ENCODE peak calls at places on chromosomes 13 and 19, in four cellular contexts. T, R, G and N are unnamed samples.

GRCh38 chr13:41500501-41500900 is 43.2 kb downstream of the RGCC start:
- DNase-seq in T (no peak), G (peak; percentile 55), R (no peak), N (no peak)

GRCh38 chr13:43664700-43665191 is 122.0 kb downstream of the ENOX1 start:
- DNase-seq in G (peak; percentile 75), T (peak; percentile 9), R (no peak), N (peak; percentile 24)

GRCh38 chr19:55537741-55538111 is 793 bp upstream of the SBK2 start:
- DNase-seq in R (no peak), T (no peak), G (peak; percentile 45), N (no peak)

GRCh38 chr13:53301449-53301848 is 272.8 kb downstream of the OLFM4 start:
- DNase-seq in T (no peak), R (no peak), G (no peak), N (no peak)

GRCh38 chr13:32142956-32143375 is 111.4 kb downstream of the FRY start:
- DNase-seq in T (no peak), R (no peak), G (peak; percentile 23), N (no peak)

GRCh38 chr13:40666905-40667621 is 622 bp upstream of the FOXO1 start:
- DNase-seq in T (peak; percentile 56), G (peak; percentile 77), R (peak; percentile 51), N (no peak)

GRCh38 chr19:44512326-44513298 is 12.3 kb upstream of the ZNF180 start:
- DNase-seq in R (peak; percentile 74), G (peak; percentile 76), T (no peak), N (peak; percentile 55)

GRCh38 chr13:98466634-98467236 is 110.2 kb downstream of the STK24 start:
- DNase-seq in G (peak; percentile 72), R (peak; percentile 69), T (peak; percentile 47), N (peak; percentile 71)

GRCh38 chr13:107200491-107200890 is 632.6 kb upstream of the ARGLU1 start:
- DNase-seq in T (no peak), R (no peak), G (no peak), N (no peak)

GRCh38 chr13:28495586-28496564 is 947 bp upstream of the FLT1 start:
- DNase-seq in R (no peak), G (peak; percentile 17), T (no peak), N (no peak)

GRCh38 chr13:28492527-28493367 is 2.2 kb downstream of the FLT1 start:
- DNase-seq in R (no peak), G (no peak), T (no peak), N (no peak)

GRCh38 chr13:28494537-28494860 is 429 bp downstream of the FLT1 start:
- DNase-seq in G (peak; percentile 59), T (no peak), R (no peak), N (peak; percentile 27)

GRCh38 chr13:28493740-28494536 is 990 bp downstream of the FLT1 start:
- DNase-seq in R (no peak), T (peak; percentile 25), G (peak; percentile 51), N (no peak)

DNA sequence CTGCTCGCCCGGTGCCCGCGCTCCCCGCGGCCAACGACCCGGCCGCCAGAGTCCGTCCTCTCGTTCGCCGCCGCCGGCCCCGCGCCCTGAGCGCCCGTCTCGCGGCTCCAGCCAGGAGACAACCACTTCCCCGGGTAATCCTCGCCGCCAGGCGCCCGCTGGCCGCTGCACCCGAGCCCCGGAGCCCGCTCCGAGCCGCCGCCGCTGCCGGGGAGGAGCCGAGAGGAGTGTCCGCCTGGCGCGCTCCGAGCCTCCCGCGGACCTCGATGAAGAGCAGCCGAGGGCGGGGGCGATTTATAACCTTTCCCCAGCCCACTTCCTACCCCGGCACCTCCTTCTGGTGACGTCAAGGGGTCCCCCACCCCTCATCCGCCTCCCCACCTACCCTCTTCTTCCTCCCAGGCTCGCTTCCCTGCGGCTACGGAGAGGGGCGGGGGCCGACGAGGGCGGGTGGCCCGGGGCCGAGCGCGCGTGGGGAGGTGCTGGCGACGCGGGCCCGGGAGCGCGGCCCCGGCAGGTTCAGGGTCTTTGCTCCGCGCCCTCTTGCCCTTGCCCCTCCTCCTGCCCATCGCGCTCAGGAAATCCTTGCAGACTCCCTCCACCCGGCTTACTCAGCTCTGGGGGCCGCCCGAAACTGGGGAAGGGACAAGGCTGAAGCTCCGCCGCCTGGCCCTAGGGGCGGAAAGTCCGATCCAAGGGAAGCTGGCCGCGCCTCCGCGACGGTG is at the start of gene FLT1:
- DNase-seq in T (peak; percentile 79), R (peak; percentile 47), G (peak; percentile 70), N (peak; percentile 42)
- H3K27ac ChIP-seq in T (peak within 1 kb of the TSS; percentile 90), R (peak within 1 kb of the TSS; percentile 78), G (no peak within 1 kb of the TSS), N (no peak within 1 kb of the TSS)

DNA sequence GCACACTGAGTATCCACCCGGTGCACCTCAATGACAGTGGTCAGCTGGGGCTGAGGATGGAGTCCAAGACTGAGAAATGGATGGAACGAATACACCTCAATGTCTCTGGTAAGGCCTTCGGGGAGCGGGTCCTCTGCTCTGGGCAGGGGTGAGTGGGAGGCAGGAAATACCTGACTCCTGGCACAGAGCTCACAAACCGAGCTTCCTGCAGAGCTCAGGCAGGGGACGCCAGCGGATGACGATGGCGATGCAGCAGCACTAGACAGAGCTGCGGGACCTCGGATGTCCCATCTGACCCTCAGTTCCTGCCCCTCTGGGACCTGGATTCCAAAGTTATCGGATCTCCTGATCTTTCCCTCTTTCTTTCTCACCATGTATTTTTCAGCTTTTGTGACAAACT is 3.8 kb downstream of the CD22 start:
- DNase-seq in T (no peak), G (no peak), R (no peak), N (no peak)
- H3K4me1 ChIP-seq in T (no peaks in the 10 kb centered on the region), G (no peaks in the 10 kb centered on the region), R (no peaks in the 10 kb centered on the region), N (no peaks in the 10 kb centered on the region)

DNA sequence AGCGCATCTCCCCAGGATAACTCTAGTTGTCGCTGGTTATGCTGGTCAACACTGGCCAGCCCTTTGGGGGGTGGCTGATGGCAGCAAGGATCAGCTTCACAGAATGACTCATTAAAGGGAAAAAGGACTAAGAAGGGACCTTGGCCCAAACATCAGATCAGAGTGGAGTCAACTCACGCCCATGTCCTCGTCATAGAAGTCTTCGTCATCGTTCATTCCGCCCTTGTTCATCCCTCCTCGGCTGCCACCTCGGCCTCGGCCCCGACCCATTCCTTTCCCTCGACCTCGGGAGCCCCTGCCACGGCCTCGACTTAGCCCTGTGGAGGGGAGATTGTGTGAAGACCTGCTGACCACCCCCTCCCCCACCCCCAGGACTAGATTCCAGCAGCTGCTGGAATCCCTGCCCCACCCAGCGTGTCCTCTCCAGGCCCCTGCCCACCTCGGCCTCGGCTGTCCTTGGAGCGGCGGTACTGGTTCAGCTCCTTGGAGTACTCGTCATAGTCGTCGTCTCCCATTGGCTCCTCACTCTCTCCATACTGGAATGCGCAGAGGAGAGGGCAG is 28.6 kb downstream of the ZC3H4 start:
- DNase-seq in T (no peak), G (no peak), R (no peak), N (no peak)
- H3K36me3 ChIP-seq in T (peaks cover 100% of the 10 kb centered on the region), G (peaks cover 23% of the 10 kb centered on the region), R (no peaks in the 10 kb centered on the region), N (peaks cover 81% of the 10 kb centered on the region)

DNA sequence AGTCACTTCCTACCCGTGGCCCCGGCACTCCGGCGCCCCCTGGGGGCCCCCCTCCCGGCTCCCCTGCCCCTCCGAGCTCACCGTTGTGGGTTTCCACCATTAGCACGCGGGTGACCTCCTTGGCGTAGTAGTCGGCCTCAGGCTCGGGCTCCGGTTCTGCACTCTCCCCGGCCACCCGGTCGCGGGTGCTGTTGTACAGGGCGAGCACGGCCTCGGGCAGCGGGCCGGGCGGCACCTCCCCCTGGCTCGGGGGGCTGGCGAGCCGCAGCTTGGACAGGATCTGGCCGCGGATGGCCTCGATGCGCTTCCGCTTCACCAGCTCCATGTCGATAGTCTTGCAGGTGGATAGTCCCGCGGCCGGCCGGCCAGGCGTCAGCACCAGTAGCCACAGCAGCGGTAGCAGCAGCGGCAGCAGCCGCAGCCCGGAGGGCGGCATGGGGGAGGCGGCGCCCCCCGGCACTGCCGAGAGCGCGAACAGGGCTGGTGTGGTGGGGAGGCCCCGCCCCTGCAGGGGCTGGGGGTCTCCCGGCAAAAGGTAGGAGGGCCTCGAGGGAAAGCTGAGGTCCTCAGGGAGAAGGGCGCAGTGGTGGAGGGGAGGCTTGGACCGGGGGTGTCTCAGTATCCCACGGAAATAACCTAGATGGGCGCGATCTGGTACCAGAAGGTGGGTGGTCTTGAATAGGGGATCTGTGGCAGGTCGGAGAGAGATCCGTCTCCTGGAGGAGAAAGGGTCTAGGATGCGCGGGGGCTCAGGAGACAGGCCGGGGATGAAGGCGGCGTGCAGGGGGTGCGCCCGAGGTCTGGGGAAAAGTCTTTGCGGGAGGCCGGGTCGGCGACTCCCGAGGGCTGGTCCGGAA is 885 bp downstream of the TGFB1 start:
- DNase-seq in T (peak; percentile 74), G (peak; percentile 70), R (peak; percentile 56), N (peak; percentile 62)
- H3K27ac ChIP-seq in T (peak overlapping the region; percentile 84), G (peak overlapping the region; percentile 66), R (peak overlapping the region; percentile 91), N (peak overlapping the region; percentile 80)

DNA sequence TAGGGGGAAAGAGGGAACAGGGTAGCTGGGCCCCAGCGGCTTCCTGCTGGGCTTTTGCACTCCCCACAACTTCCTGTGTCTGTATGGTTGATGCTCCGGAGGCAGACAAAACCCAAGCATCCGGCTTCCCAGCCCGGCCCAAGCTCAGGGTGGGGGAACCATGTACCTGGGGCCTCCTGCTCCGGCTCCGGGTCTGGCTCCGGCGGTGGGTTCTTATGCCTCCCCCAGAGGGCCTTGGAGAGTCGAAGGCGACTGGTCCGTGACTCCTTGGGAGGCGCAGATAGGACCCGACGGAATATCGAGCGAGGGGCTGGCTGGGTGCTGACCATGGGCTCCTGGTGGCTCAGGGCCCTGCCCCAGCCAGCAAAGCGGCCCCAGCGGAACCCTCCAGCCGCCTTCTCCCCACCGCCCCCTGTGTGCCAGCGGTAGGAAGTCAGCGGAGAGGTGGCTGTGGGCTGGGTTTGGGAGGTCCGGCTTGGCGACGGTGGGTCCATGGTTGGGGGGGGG is 426 bp downstream of the RASAL3 start:
- DNase-seq in G (no peak), R (no peak), T (no peak), N (no peak)
- H3K4me1 ChIP-seq in G (no peaks in the 10 kb centered on the region), R (no peaks in the 10 kb centered on the region), T (no peaks in the 10 kb centered on the region), N (peaks cover 9% of the 10 kb centered on the region)

DNA sequence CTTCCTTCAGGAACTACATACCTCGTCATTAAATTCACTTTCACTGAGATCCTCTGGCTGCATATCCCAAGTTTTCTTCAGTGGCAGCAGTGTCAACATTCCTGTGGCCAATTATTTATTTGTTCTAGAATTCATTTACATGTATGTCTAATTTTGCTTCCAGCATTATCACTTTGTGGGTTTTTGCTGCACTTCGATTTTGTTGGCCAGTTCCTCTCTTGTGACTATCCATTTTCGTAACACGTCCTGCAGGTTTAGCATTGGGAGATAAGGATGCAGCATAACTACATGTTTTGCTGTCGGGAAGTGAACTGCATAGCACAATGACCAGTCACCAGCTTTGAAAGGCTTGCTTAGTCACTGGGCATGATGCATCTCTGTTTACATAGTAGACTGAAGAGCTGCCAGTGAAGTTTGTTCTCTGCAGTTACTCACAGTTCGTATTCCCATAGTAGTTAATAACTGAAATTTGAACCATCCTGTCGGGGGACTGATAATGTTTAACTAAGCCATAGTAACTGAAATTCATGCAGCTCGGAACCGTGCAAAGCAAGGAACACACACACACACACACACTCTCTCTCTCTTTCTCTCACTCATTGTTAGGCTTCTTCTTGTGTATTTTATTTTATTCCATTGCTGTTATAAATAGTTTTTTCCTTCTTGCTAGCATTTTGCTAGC is 28.3 kb downstream of the ZNF507 start:
- DNase-seq in R (no peak), T (no peak), G (peak; percentile 99), N (peak; percentile 29)
- H3K36me3 ChIP-seq in R (no peaks in the 10 kb centered on the region), T (peaks cover 54% of the 10 kb centered on the region), G (peaks cover 12% of the 10 kb centered on the region), N (peaks cover 37% of the 10 kb centered on the region)

DNA sequence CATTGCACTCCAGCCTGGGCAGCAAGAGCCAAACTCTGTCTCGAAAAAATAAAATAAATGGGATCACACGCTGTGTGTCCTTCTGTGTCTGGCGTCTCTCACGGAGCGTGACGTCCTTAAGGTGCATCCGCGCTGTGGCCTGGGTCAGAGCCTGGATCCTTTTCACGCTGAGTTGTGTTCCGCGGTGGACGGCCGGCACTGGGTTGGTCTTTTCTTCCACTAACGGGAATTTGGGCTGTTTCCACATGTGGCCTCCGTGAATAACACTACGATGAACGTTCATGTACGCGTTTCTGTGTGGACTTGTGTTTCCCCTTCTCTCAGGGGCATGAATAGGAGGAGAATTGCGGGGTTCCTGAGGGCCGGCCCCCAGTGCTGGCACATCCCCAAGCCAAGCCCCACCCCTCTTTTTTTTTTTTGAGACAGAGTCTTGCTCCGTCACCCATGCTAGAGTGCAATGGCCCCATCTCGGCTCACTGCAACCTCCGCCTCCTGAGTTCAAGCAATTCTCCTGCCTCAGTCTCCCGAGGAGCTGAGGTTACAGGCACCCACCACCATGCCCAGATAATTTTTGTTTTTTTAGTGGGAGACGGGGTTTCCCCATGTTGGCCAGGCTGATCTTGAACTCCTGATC is 6.2 kb upstream of the PTBP1 start:
- DNase-seq in R (no peak), G (no peak), T (no peak), N (no peak)
- H3K27ac ChIP-seq in R (no peak overlapping the region), G (no peak overlapping the region), T (peak overlapping the region; percentile 84), N (no peak overlapping the region)